ENCODE peak calls at places on chromosomes 7 and 10, in six cellular contexts. B, E, X, A, Y and G are unnamed samples.
A peak's percentile ranks its signal among the peaks of the same experiment; 100 is the strongest.

GRCh38 chr7:35467456-35467978 is 213.6 kb upstream of the TBX20 start:
- DNase-seq in A (no peak), Y (no peak), E (no peak), X (no peak), B (no peak), G (no peak)

GRCh38 chr7:130334274-130334673 is 10.3 kb upstream of the CPA5 start:
- DNase-seq in X (no peak), E (no peak), B (no peak), Y (no peak), A (no peak), G (no peak)

GRCh38 chr10:14142631-14143270 is 188.0 kb downstream of the FRMD4A start:
- DNase-seq in B (no peak), Y (no peak), A (no peak), E (no peak), X (no peak), G (no peak)

GRCh38 chr10:15200626-15201025 is 32.1 kb upstream of the NMT2 start:
- DNase-seq in B (no peak), Y (peak; percentile 94), A (no peak), E (peak; percentile 81), X (peak; percentile 74), G (no peak)

GRCh38 chr10:22908837-22909236 is 19.0 kb upstream of the ARMC3 start:
- DNase-seq in A (no peak), X (no peak), E (no peak), B (no peak), Y (no peak), G (no peak)

GRCh38 chr10:24475598-24475997 is 248.1 kb downstream of the ARHGAP21 start:
- DNase-seq in B (no peak), A (no peak), E (no peak), X (no peak), Y (no peak), G (no peak)

GRCh38 chr7:133704436-133704835 is 422.7 kb upstream of the LRGUK start:
- DNase-seq in X (no peak), Y (no peak), A (no peak), E (no peak), B (no peak), G (no peak)

GRCh38 chr10:71770789-71771188 is 2.5 kb downstream of the VSIR start:
- DNase-seq in Y (no peak), A (no peak), E (no peak), B (no peak), X (no peak), G (no peak)

GRCh38 chr10:73759512-73760115 is 15.4 kb downstream of the SEC24C start:
- DNase-seq in E (no peak), X (no peak), B (no peak), Y (no peak), A (no peak), G (no peak)

GRCh38 chr7:137996386-137996851 is 5.5 kb downstream of the CREB3L2 start:
- DNase-seq in X (no peak), E (no peak), A (peak; percentile 83), Y (peak; percentile 93), B (no peak), G (no peak)

GRCh38 chr7:15755061-15755460 is 68.6 kb upstream of the MEOX2 start:
- DNase-seq in E (no peak), Y (no peak), X (no peak), B (no peak), A (no peak), G (no peak)

GRCh38 chr10:112141297-112141696 is 42.3 kb downstream of the GPAM start:
- DNase-seq in A (no peak), E (no peak), B (no peak), X (no peak), Y (no peak), G (no peak)

GRCh38 chr7:25098096-25099046 is 26.7 kb downstream of the CYCS start:
- DNase-seq in X (peak; percentile 58), B (peak; percentile 58), E (peak; percentile 81), A (peak; percentile 73), Y (peak; percentile 73), G (peak; percentile 55)

GRCh38 chr10:109966961-109967738 is 40.6 kb upstream of the ADD3 start:
- DNase-seq in B (no peak), A (no peak), Y (peak; percentile 87), E (peak; percentile 23), X (peak; percentile 82), G (no peak)

GRCh38 chr7:120996333-120996982 is 7.9 kb downstream of the CPED1 start:
- DNase-seq in E (no peak), A (peak; percentile 64), B (no peak), X (no peak), Y (peak; percentile 85), G (no peak)

GRCh38 chr7:109699661-109700060 is 1130.0 kb downstream of the DNAJB9 start:
- DNase-seq in A (no peak), X (no peak), E (no peak), Y (no peak), B (no peak), G (no peak)

GRCh38 chr10:114418109-114418508 is 13.8 kb upstream of the AFAP1L2 start:
- DNase-seq in Y (no peak), E (no peak), A (no peak), X (no peak), B (no peak), G (no peak)

GRCh38 chr7:111400088-111400487 is 162.2 kb downstream of the IMMP2L start:
- DNase-seq in X (no peak), A (no peak), Y (no peak), E (no peak), B (no peak), G (no peak)

GRCh38 chr7:108203433-108204002 is 73.4 kb upstream of the LAMB4 start:
- DNase-seq in A (no peak), Y (no peak), B (no peak), E (no peak), X (no peak), G (no peak)

GRCh38 chr7:39583539-39583938 is 17.3 kb downstream of the YAE1 start:
- DNase-seq in B (no peak), Y (no peak), X (no peak), A (no peak), E (no peak), G (no peak)

GRCh38 chr10:118809821-118810220 is 55.1 kb upstream of the CACUL1 start:
- DNase-seq in E (no peak), X (no peak), B (no peak), Y (no peak), A (no peak), G (no peak)

GRCh38 chr7:24609570-24609969 is 36.3 kb downstream of the PALS2 start:
- DNase-seq in X (no peak), Y (no peak), E (no peak), A (no peak), B (no peak), G (no peak)

GRCh38 chr7:138756591-138757222 is 41.1 kb upstream of the TMEM213 start:
- DNase-seq in Y (no peak), X (no peak), A (no peak), B (no peak), E (no peak), G (no peak)

GRCh38 chr10:8138471-8138870 is 84.0 kb downstream of the GATA3 start:
- DNase-seq in E (no peak), A (no peak), X (no peak), B (no peak), Y (peak; percentile 21), G (no peak)

GRCh38 chr10:8133146-8133545 is 78.7 kb downstream of the GATA3 start:
- DNase-seq in B (no peak), X (no peak), E (no peak), Y (no peak), A (no peak), G (no peak)

GRCh38 chr10:8137726-8138125 is 83.2 kb downstream of the GATA3 start:
- DNase-seq in A (no peak), B (no peak), X (no peak), Y (no peak), E (no peak), G (no peak)

GRCh38 chr10:8136745-8137144 is 82.3 kb downstream of the GATA3 start:
- DNase-seq in E (no peak), A (no peak), X (no peak), Y (no peak), B (no peak), G (no peak)

GRCh38 chr10:8137272-8137680 is 82.8 kb downstream of the GATA3 start:
- DNase-seq in X (no peak), B (no peak), Y (no peak), E (no peak), A (no peak), G (no peak)
- TF ChIP-seq JUN in X (no peak), B (no peak), Y (no peak), E (no peak), A (no peak), G (no peak)

GRCh38 chr10:49271346-49271745 is 27.6 kb upstream of the C10orf71 start:
- DNase-seq in X (no peak), E (no peak), B (no peak), Y (no peak), A (no peak), G (no peak)

GRCh38 chr10:49272251-49273081 is 26.5 kb upstream of the C10orf71 start:
- DNase-seq in Y (no peak), E (no peak), A (no peak), B (no peak), X (no peak), G (no peak)

GRCh38 chr10:49268185-49268584 is 30.8 kb upstream of the C10orf71 start:
- DNase-seq in B (no peak), X (no peak), A (no peak), E (no peak), Y (no peak), G (no peak)

GRCh38 chr10:49270565-49270964 is 28.4 kb upstream of the C10orf71 start:
- DNase-seq in A (no peak), X (no peak), B (no peak), E (no peak), Y (no peak), G (no peak)

DNA sequence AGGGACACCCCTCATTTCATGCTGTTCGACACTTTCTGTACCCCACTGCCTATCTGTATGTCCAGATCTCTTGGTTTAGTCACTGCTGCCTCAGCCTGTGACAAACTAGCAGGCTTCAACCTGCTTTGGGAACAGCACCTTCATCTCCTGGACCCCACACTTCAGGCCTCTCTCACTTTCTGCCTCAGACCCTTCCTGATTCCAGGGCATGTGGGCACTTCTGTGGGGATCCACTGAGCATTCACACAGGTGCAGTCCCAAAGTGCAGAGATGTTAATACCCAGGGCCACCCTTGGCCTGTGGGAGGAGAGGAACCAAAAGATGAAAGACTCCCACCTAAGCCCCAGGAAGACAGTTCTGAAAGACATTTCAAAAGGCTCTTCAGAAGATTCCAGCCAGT is 29.4 kb upstream of the C10orf71 start:
- DNase-seq in X (no peak), B (no peak), A (no peak), E (no peak), Y (no peak), G (no peak)
- TF ChIP-seq JUN in X (no peak), B (no peak), A (no peak), E (no peak), Y (no peak), G (no peak)

DNA sequence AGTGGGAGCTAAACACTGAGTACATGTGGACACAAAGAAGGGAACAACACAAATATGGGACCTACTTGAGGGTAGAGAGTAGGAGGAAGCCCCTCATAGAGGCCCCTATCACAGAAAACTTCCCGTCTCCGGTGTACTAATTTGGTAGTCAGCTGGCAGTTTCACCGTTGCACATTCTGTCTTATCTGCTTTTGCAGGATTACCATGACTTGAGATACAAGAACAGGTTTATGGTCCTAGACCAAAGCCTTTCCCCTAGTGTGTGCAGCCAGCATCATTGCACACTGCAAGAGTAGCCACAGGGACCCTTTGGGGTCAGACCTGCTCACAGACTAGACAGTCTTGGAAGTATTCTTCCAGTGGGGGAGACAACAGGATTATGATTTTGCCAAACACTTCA is 5.9 kb upstream of the IFIT1B start:
- DNase-seq in B (no peak), X (no peak), E (no peak), A (no peak), Y (no peak), G (no peak)
- TF ChIP-seq JUN in B (no peak), X (no peak), E (no peak), A (no peak), Y (no peak), G (no peak)

GRCh38 chr10:47449102-47449978 is 34.6 kb downstream of the ANXA8 start:
- DNase-seq in A (peak; percentile 2), E (no peak), Y (no peak), B (no peak), X (no peak), G (no peak)
- TF ChIP-seq JUN in A (no peak), E (no peak), Y (no peak), B (no peak), X (no peak), G (no peak)